ENCODE peak calls at places on chromosomes 4 and X, in ten cellular contexts. Y, J, I, V, B, A, W, X, T and S are unnamed samples.

GRCh38 chr4:178745203-178745602 is 1303.0 kb upstream of the AGA start:
- DNase-seq in Y (no peak), J (no peak), I (no peak), V (no peak), B (peak; percentile 35), A (no peak), W (no peak), X (no peak), T (no peak), S (peak; percentile 18)

GRCh38 chr4:169243808-169244207 is 26.9 kb downstream of the SH3RF1 start:
- DNase-seq in Y (peak; percentile 33), J (peak; percentile 68), I (no peak), V (no peak), B (peak; percentile 90), A (no peak), W (peak; percentile 73), X (no peak), T (no peak), S (peak; percentile 86)

GRCh38 chrX:1558761-1559468 is 21.9 kb upstream of the P2RY8 start:
- DNase-seq in Y (no peak), J (no peak), I (no peak), V (no peak), B (no peak), A (no peak), W (no peak), X (no peak), T (no peak), S (no peak)

GRCh38 chr4:23819041-23819511 is 70.8 kb downstream of the PPARGC1A start:
- DNase-seq in Y (no peak), J (no peak), I (no peak), V (no peak), B (peak; percentile 72), A (no peak), W (no peak), X (peak; percentile 11), T (no peak), S (peak; percentile 53)

GRCh38 chrX:131402124-131402811 is 113.2 kb upstream of the IGSF1 start:
- DNase-seq in Y (no peak), J (no peak), I (no peak), V (no peak), B (no peak), A (no peak), W (no peak), X (no peak), T (no peak), S (no peak)

GRCh38 chr4:79209822-79210635 is 115.8 kb downstream of the NAA11 start:
- DNase-seq in Y (no peak), J (no peak), I (peak; percentile 8), V (no peak), B (no peak), A (peak; percentile 14), W (peak; percentile 65), X (peak; percentile 57), T (no peak), S (no peak)

GRCh38 chr4:109321232-109321631 is 18.8 kb upstream of the COL25A1 start:
- DNase-seq in Y (no peak), J (no peak), I (no peak), V (no peak), B (no peak), A (no peak), W (no peak), X (no peak), T (peak; percentile 17), S (no peak)

GRCh38 chr4:140876597-140877364 is 120.6 kb upstream of the TBC1D9 start:
- DNase-seq in Y (no peak), J (no peak), I (no peak), V (no peak), B (peak; percentile 77), A (no peak), W (no peak), X (no peak), T (no peak), S (peak; percentile 72)

GRCh38 chr4:100581337-100581736 is 63.5 kb upstream of the EMCN start:
- DNase-seq in Y (no peak), J (peak; percentile 88), I (no peak), V (peak; percentile 53), B (no peak), A (peak; percentile 59), W (no peak), X (no peak), T (no peak), S (no peak)

GRCh38 chr4:105352826-105353225 is 121.0 kb downstream of the PPA2 start:
- DNase-seq in Y (no peak), J (no peak), I (no peak), V (no peak), B (peak; percentile 62), A (no peak), W (no peak), X (no peak), T (peak; percentile 11), S (peak; percentile 55)

GRCh38 chr4:175671491-175671934 is 140.6 kb downstream of the GPM6A start:
- DNase-seq in Y (peak; percentile 12), J (no peak), I (peak; percentile 69), V (no peak), B (peak; percentile 7), A (peak; percentile 14), W (no peak), X (peak; percentile 28), T (no peak), S (peak; percentile 2)

GRCh38 chr4:3148926-3149325 is 74.4 kb downstream of the HTT start:
- DNase-seq in Y (no peak), J (no peak), I (no peak), V (no peak), B (no peak), A (no peak), W (no peak), X (no peak), T (no peak), S (no peak)

DNA sequence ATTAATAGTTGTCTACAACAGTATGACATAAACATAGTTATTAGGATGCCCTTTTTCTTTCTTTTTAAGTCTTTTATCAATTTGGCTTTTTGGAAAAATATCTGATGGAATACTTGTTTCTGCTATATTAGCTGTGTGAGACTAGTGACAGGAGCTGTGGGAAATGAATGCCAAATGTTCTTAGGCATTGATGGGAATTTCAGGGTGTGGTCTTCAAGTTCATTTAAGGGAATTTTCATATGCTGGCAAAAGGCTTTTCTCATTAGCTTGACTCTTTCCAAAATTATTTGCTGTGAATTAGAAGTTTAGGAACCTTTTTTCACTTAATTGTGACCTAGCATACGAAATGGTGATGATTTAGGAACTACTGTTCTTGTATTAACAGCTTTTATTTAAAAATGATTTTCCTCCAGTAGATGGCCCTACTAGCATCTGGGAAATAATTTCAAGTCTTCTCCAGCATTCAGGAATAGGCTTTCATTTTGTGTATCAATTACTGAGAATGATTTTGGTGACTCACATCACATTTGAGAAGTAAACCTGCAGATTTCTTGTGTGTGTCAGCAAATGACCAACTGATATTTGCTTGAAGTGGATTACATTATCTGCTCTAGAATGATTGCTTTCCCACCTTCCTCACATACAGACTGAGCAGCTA is 70.9 kb downstream of the HTT start:
- DNase-seq in Y (peak; percentile 40), J (no peak), I (no peak), V (no peak), B (peak; percentile 40), A (no peak), W (no peak), X (no peak), T (no peak), S (peak; percentile 23)
- H3K36me3 ChIP-seq in Y (peaks cover 50% of the 10 kb centered on the region), J (peaks cover 13% of the 10 kb centered on the region), I (peaks cover 37% of the 10 kb centered on the region), V (peaks cover 19% of the 10 kb centered on the region), B (peaks cover 13% of the 10 kb centered on the region), A (no peaks in the 10 kb centered on the region), W (peaks cover 71% of the 10 kb centered on the region), X (peaks cover 5% of the 10 kb centered on the region), T (peaks cover 39% of the 10 kb centered on the region), S (peaks cover 50% of the 10 kb centered on the region)

GRCh38 chrX:79413009-79413408 is 45.9 kb upstream of the ITM2A start:
- DNase-seq in Y (peak; percentile 73), J (peak; percentile 7), I (peak; percentile 29), V (no peak), B (no peak), A (no peak), W (peak; percentile 0), X (peak; percentile 9), T (no peak), S (no peak)

GRCh38 chrX:79413963-79414362 is 46.8 kb upstream of the ITM2A start:
- DNase-seq in Y (peak; percentile 16), J (no peak), I (no peak), V (no peak), B (no peak), A (no peak), W (no peak), X (no peak), T (no peak), S (no peak)

GRCh38 chrX:79409657-79410056 is 42.5 kb upstream of the ITM2A start:
- DNase-seq in Y (no peak), J (no peak), I (no peak), V (no peak), B (no peak), A (no peak), W (no peak), X (no peak), T (no peak), S (no peak)

GRCh38 chrX:79408623-79409322 is 41.6 kb upstream of the ITM2A start:
- DNase-seq in Y (peak; percentile 21), J (no peak), I (no peak), V (no peak), B (no peak), A (no peak), W (no peak), X (no peak), T (no peak), S (no peak)
- H3K27ac ChIP-seq in Y (no peak overlapping the region), J (no peak overlapping the region), I (no peak overlapping the region), V (no peak overlapping the region), B (no peak overlapping the region), A (no peak overlapping the region), W (no peak overlapping the region), X (no peak overlapping the region), T (no peak overlapping the region), S (no peak overlapping the region)

DNA sequence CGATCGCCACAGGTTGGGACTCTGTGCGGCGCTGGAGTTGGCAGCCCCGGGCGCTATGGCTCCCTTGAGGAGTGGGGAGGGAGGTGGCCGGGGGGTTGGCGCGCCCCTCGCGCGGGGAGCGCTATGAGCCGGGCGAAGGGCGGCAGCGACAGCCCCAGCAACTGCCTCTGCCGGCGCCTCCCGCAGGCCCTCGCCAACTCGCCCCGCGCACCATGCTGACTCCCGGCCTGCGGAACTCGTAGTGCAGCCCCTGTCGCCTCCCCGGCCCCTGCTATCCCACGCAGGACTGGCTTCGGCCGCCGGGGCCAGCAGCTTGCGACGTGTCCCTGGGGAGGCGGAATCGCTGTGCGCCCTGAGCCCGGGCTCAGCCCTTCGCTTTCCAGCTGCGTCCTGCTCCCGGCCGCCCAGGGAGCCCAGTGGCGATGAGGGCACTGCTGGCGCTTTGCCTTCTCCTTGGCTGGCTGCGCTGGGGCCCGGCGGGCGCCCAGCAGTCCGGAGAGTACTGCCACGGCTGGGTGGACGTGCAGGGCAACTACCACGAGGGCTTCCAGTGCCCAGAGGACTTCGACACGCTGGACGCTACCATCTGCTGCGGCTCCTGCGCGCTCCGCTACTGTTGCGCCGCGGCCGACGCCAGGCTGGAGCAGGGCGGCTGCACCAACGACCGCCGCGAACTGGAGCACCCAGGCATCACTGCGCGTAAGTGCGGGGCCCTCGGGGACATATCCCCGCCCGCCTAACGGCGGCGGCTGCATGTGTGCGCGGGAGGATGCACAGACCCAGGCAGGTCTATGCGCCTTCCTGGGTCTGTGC is 553 bp downstream of the SHISA3 start:
- DNase-seq in Y (peak; percentile 32), J (peak; percentile 25), I (peak; percentile 75), V (no peak), B (peak; percentile 37), A (no peak), W (no peak), X (peak; percentile 18), T (no peak), S (peak; percentile 17)
- TF ChIP-seq EZH2 in Y (peak; percentile 81), J (peak; percentile 50), I (peak; percentile 65), V (no peak), B (no peak), A (no peak), W (peak; percentile 64), X (peak; percentile 55), T (no peak), S (peak; percentile 48)

GRCh38 chr4:184403384-184403781 is 71.0 kb downstream of the IRF2 start:
- DNase-seq in Y (no peak), J (peak; percentile 60), I (no peak), V (no peak), B (peak; percentile 28), A (no peak), W (no peak), X (no peak), T (no peak), S (no peak)
- H3K36me3 ChIP-seq in Y (peaks cover 25% of the 10 kb centered on the region), J (peaks cover 6% of the 10 kb centered on the region), I (peaks cover 14% of the 10 kb centered on the region), V (no peaks in the 10 kb centered on the region), B (peaks cover 12% of the 10 kb centered on the region), A (no peaks in the 10 kb centered on the region), W (peaks cover 60% of the 10 kb centered on the region), X (no peaks in the 10 kb centered on the region), T (peaks cover 31% of the 10 kb centered on the region), S (no peaks in the 10 kb centered on the region)